ENCODE peak calls at places on chromosomes 3 and 15, in seven cellular contexts. X is nucleus accumbens; H is AML-193; Z is left cardiac atrium; S is NCI-H1092 treated with DMSO at 0.1 percent for 48 hours; T is stimulated activated CD8-positive, alpha-beta memory T cell treated with anti-CD3 and anti-CD28 coated beads, Interleukin-4, amount 100 ng/mL, for 4 hours; K is anterior cingulate cortex. W is an unnamed sample.

GRCh38 chr3:70000028-70000410 is 486 bp downstream of the SAMMSON start:
- DNase-seq in X (no peak), H (no peak), Z (no peak), S (no peak), T (no peak), K (peak), W (no peak)

GRCh38 chr3:112611813-112612515 is 29.0 kb downstream of the CCDC80 start:
- DNase-seq in X (no peak), H (no peak), Z (no peak), S (no peak), T (no peak), K (no peak), W (no peak)

GRCh38 chr15:101612676-101613075 is 39.5 kb downstream of the TM2D3 start:
- DNase-seq in X (no peak), H (no peak), Z (no peak), S (no peak), T (no peak), K (no peak), W (no peak)

GRCh38 chr3:173399001-173399400 is 1.5 kb downstream of the NLGN1 start:
- DNase-seq in X (no peak), H (no peak), Z (no peak), S (no peak), T (no peak), K (no peak), W (no peak)

GRCh38 chr3:195356151-195357086 is 85.5 kb upstream of the XXYLT1 start:
- DNase-seq in X (peak), H (no peak), Z (peak), S (no peak), T (no peak), K (peak), W (no peak)

GRCh38 chr3:33791477-33792166 is 6.8 kb upstream of the PDCD6IP start:
- DNase-seq in X (no peak), H (peak), Z (no peak), S (no peak), T (no peak), K (no peak), W (no peak)

GRCh38 chr3:121943434-121943833 is 49.2 kb downstream of the SLC15A2 start:
- DNase-seq in X (no peak), H (no peak), Z (no peak), S (no peak), T (no peak), K (no peak), W (no peak)

GRCh38 chr3:20527368-20527767 is 341.4 kb upstream of the SGO1 start:
- DNase-seq in X (no peak), H (no peak), Z (no peak), S (no peak), T (no peak), K (no peak), W (no peak)

GRCh38 chr3:153209596-153209995 is 47.6 kb downstream of the RAP2B start:
- DNase-seq in X (no peak), H (peak), Z (peak), S (no peak), T (no peak), K (no peak), W (peak)

GRCh38 chr3:32420138-32420981 is 28.7 kb downstream of the CMTM7 start:
- DNase-seq in X (no peak), H (no peak), Z (no peak), S (no peak), T (no peak), K (no peak), W (no peak)

GRCh38 chr3:45011756-45012441 is 14.2 kb upstream of the CLEC3B start:
- DNase-seq in X (no peak), H (no peak), Z (peak), S (no peak), T (no peak), K (no peak), W (peak)

GRCh38 chr3:102444101-102444500 is 9.3 kb downstream of the ZPLD1 start:
- DNase-seq in X (no peak), H (no peak), Z (no peak), S (no peak), T (no peak), K (no peak), W (no peak)

GRCh38 chr3:170961616-170962400 is 53.4 kb upstream of the EIF5A2 start:
- DNase-seq in X (no peak), H (peak), Z (no peak), S (peak), T (no peak), K (peak), W (no peak)

GRCh38 chr3:50616770-50617095 is 218 bp upstream of the MAPKAPK3 start:
- DNase-seq in X (peak), H (peak), Z (peak), S (peak), T (peak), K (peak), W (peak)

GRCh38 chr3:101962055-101962454 is 112.7 kb downstream of the NFKBIZ start:
- DNase-seq in X (no peak), H (no peak), Z (no peak), S (no peak), T (no peak), K (no peak), W (no peak)

GRCh38 chr3:163043074-163043473 is 1546.5 kb downstream of the OTOL1 start:
- DNase-seq in X (no peak), H (no peak), Z (no peak), S (peak), T (no peak), K (no peak), W (no peak)

GRCh38 chr15:35290301-35290721 is 205.2 kb upstream of the NANOGP8 start:
- DNase-seq in X (no peak), H (no peak), Z (no peak), S (no peak), T (no peak), K (no peak), W (no peak)

GRCh38 chr15:100115711-100116090 is 226.1 kb downstream of the ADAMTS17 start:
- DNase-seq in X (no peak), H (no peak), Z (peak), S (no peak), T (no peak), K (no peak), W (peak)

GRCh38 chr3:147394168-147394941 is 12.0 kb downstream of the ZIC4 start:
- DNase-seq in X (no peak), H (no peak), Z (no peak), S (no peak), T (no peak), K (no peak), W (no peak)

GRCh38 chr3:25007974-25008658 is 419.9 kb upstream of the RARB start:
- DNase-seq in X (no peak), H (no peak), Z (no peak), S (no peak), T (no peak), K (no peak), W (no peak)

GRCh38 chr3:141452045-141452444 is 34.8 kb upstream of the RASA2 start:
- DNase-seq in X (no peak), H (peak), Z (no peak), S (peak), T (no peak), K (no peak), W (no peak)

GRCh38 chr3:50649451-50649931 is 25.2 kb upstream of the DOCK3 start:
- DNase-seq in X (peak), H (no peak), Z (peak), S (no peak), T (no peak), K (peak), W (no peak)

GRCh38 chr3:73294532-73294931 is 233.1 kb downstream of the EBLN2 start:
- DNase-seq in X (no peak), H (no peak), Z (no peak), S (no peak), T (no peak), K (no peak), W (no peak)

GRCh38 chr15:32733276-32733675 is 15.5 kb downstream of the GREM1 start:
- DNase-seq in X (no peak), H (no peak), Z (no peak), S (no peak), T (no peak), K (no peak), W (no peak)

W was measured in tibial artery.